ENCODE peak calls at places on chromosomes 4 and X, in ten cellular contexts. One of them, this sample, is unnamed. For H3K9me3, the result is how much of the 10 kb centered on the place peaks cover.

GRCh38 chrX:110211340-110211739 is 106.5 kb downstream of the AMMECR1 start:
- DNase-seq in adipocyte: no peak
- DNase-seq in IMR-90: no peak
- DNase-seq in AG04450: no peak
- DNase-seq in H9: no peak
- DNase-seq in CD8-positive, alpha-beta memory T cell: no peak
- DNase-seq in NT2/D1: no peak
- DNase-seq in gastrocnemius medialis: no peak
- DNase-seq in small intestine: no peak
- DNase-seq in suprapubic skin: no peak
- DNase-seq in this sample: no peak

GRCh38 chr4:4182835-4183568 is 43.7 kb downstream of the OTOP1 start:
- DNase-seq in H9: peak
- DNase-seq in IMR-90: no peak
- DNase-seq in gastrocnemius medialis: no peak
- DNase-seq in suprapubic skin: no peak
- DNase-seq in small intestine: peak
- DNase-seq in NT2/D1: peak
- DNase-seq in adipocyte: peak
- DNase-seq in AG04450: no peak
- DNase-seq in CD8-positive, alpha-beta memory T cell: no peak
- DNase-seq in this sample: no peak

GRCh38 chr4:152851226-152851625 is 71.5 kb downstream of the ARFIP1 start:
- DNase-seq in gastrocnemius medialis: no peak
- DNase-seq in suprapubic skin: no peak
- DNase-seq in small intestine: no peak
- DNase-seq in AG04450: no peak
- DNase-seq in IMR-90: no peak
- DNase-seq in H9: no peak
- DNase-seq in adipocyte: no peak
- DNase-seq in NT2/D1: no peak
- DNase-seq in CD8-positive, alpha-beta memory T cell: no peak
- DNase-seq in this sample: no peak

GRCh38 chr4:73259552-73260140 is 1.0 kb upstream of the ANKRD17 start:
- DNase-seq in AG04450: no peak
- DNase-seq in CD8-positive, alpha-beta memory T cell: peak
- DNase-seq in small intestine: no peak
- DNase-seq in suprapubic skin: no peak
- DNase-seq in adipocyte: peak
- DNase-seq in H9: no peak
- DNase-seq in IMR-90: no peak
- DNase-seq in NT2/D1: no peak
- DNase-seq in gastrocnemius medialis: no peak
- DNase-seq in this sample: no peak

GRCh38 chrX:65667503-65668355 is at the start of gene MSN:
- DNase-seq in small intestine: peak
- DNase-seq in IMR-90: peak
- DNase-seq in NT2/D1: peak
- DNase-seq in gastrocnemius medialis: peak
- DNase-seq in AG04450: no peak
- DNase-seq in H9: peak
- DNase-seq in CD8-positive, alpha-beta memory T cell: peak
- DNase-seq in suprapubic skin: peak
- DNase-seq in adipocyte: peak
- DNase-seq in this sample: peak

GRCh38 chrX:155022587-155022986 is at the start of gene F8:
- DNase-seq in NT2/D1: no peak
- DNase-seq in IMR-90: no peak
- DNase-seq in gastrocnemius medialis: no peak
- DNase-seq in suprapubic skin: no peak
- DNase-seq in AG04450: no peak
- DNase-seq in H9: no peak
- DNase-seq in CD8-positive, alpha-beta memory T cell: no peak
- DNase-seq in adipocyte: no peak
- DNase-seq in small intestine: no peak
- DNase-seq in this sample: no peak

GRCh38 chrX:17164936-17165335 is 210.1 kb upstream of the NHS start:
- DNase-seq in AG04450: no peak
- DNase-seq in gastrocnemius medialis: no peak
- DNase-seq in adipocyte: no peak
- DNase-seq in small intestine: no peak
- DNase-seq in suprapubic skin: no peak
- DNase-seq in H9: no peak
- DNase-seq in IMR-90: no peak
- DNase-seq in NT2/D1: no peak
- DNase-seq in CD8-positive, alpha-beta memory T cell: no peak
- DNase-seq in this sample: peak

GRCh38 chr4:157128395-157128794 is 52.4 kb downstream of the GLRB start:
- DNase-seq in CD8-positive, alpha-beta memory T cell: no peak
- DNase-seq in gastrocnemius medialis: no peak
- DNase-seq in AG04450: peak
- DNase-seq in small intestine: peak
- DNase-seq in adipocyte: peak
- DNase-seq in IMR-90: peak
- DNase-seq in H9: no peak
- DNase-seq in suprapubic skin: no peak
- DNase-seq in NT2/D1: no peak
- DNase-seq in this sample: peak

GRCh38 chr4:131650951-131651350 is 1498.1 kb upstream of the PCDH10 start:
- DNase-seq in gastrocnemius medialis: no peak
- DNase-seq in AG04450: no peak
- DNase-seq in IMR-90: no peak
- DNase-seq in adipocyte: no peak
- DNase-seq in NT2/D1: no peak
- DNase-seq in H9: no peak
- DNase-seq in CD8-positive, alpha-beta memory T cell: no peak
- DNase-seq in small intestine: no peak
- DNase-seq in suprapubic skin: no peak
- DNase-seq in this sample: no peak

GRCh38 chrX:108167211-108167872 is 75.8 kb downstream of the ATG4A start:
- DNase-seq in CD8-positive, alpha-beta memory T cell: no peak
- DNase-seq in NT2/D1: no peak
- DNase-seq in AG04450: no peak
- DNase-seq in gastrocnemius medialis: no peak
- DNase-seq in suprapubic skin: no peak
- DNase-seq in IMR-90: peak
- DNase-seq in H9: no peak
- DNase-seq in adipocyte: peak
- DNase-seq in small intestine: no peak
- DNase-seq in this sample: peak

GRCh38 chr4:173218411-173219125 is 50.0 kb downstream of the GALNT7 start:
- DNase-seq in AG04450: peak
- DNase-seq in H9: no peak
- DNase-seq in CD8-positive, alpha-beta memory T cell: no peak
- DNase-seq in suprapubic skin: no peak
- DNase-seq in small intestine: no peak
- DNase-seq in IMR-90: peak
- DNase-seq in gastrocnemius medialis: no peak
- DNase-seq in NT2/D1: no peak
- DNase-seq in adipocyte: peak
- DNase-seq in this sample: peak

GRCh38 chr4:145107126-145107525 is 9.0 kb downstream of the ABCE1 start:
- DNase-seq in AG04450: no peak
- DNase-seq in suprapubic skin: no peak
- DNase-seq in IMR-90: no peak
- DNase-seq in H9: no peak
- DNase-seq in small intestine: no peak
- DNase-seq in adipocyte: no peak
- DNase-seq in CD8-positive, alpha-beta memory T cell: no peak
- DNase-seq in gastrocnemius medialis: no peak
- DNase-seq in NT2/D1: no peak
- DNase-seq in this sample: no peak

GRCh38 chrX:3550160-3550765 is 163.2 kb downstream of the PRKX start:
- DNase-seq in small intestine: peak
- DNase-seq in H9: no peak
- DNase-seq in CD8-positive, alpha-beta memory T cell: no peak
- DNase-seq in adipocyte: peak
- DNase-seq in IMR-90: no peak
- DNase-seq in gastrocnemius medialis: no peak
- DNase-seq in NT2/D1: no peak
- DNase-seq in suprapubic skin: no peak
- DNase-seq in AG04450: no peak
- DNase-seq in this sample: peak

GRCh38 chrX:150607200-150607599 is 38.8 kb downstream of the MTM1 start:
- DNase-seq in NT2/D1: no peak
- DNase-seq in H9: no peak
- DNase-seq in AG04450: no peak
- DNase-seq in suprapubic skin: no peak
- DNase-seq in adipocyte: no peak
- DNase-seq in small intestine: no peak
- DNase-seq in CD8-positive, alpha-beta memory T cell: no peak
- DNase-seq in gastrocnemius medialis: no peak
- DNase-seq in IMR-90: no peak
- DNase-seq in this sample: no peak

GRCh38 chr4:144709159-144709558 is 63.2 kb downstream of the HHIP start:
- DNase-seq in suprapubic skin: no peak
- DNase-seq in IMR-90: peak
- DNase-seq in CD8-positive, alpha-beta memory T cell: no peak
- DNase-seq in adipocyte: no peak
- DNase-seq in AG04450: peak
- DNase-seq in gastrocnemius medialis: no peak
- DNase-seq in H9: no peak
- DNase-seq in small intestine: no peak
- DNase-seq in NT2/D1: peak
- DNase-seq in this sample: peak

GRCh38 chrX:34300871-34301270 is 168.8 kb upstream of the FAM47A start:
- DNase-seq in CD8-positive, alpha-beta memory T cell: no peak
- DNase-seq in NT2/D1: peak
- DNase-seq in adipocyte: peak
- DNase-seq in IMR-90: peak
- DNase-seq in suprapubic skin: no peak
- DNase-seq in AG04450: peak
- DNase-seq in H9: peak
- DNase-seq in small intestine: peak
- DNase-seq in gastrocnemius medialis: no peak
- DNase-seq in this sample: peak

GRCh38 chrX:96394566-96394965 is 290.1 kb upstream of the DIAPH2 start:
- DNase-seq in gastrocnemius medialis: no peak
- DNase-seq in CD8-positive, alpha-beta memory T cell: no peak
- DNase-seq in NT2/D1: no peak
- DNase-seq in H9: no peak
- DNase-seq in adipocyte: peak
- DNase-seq in small intestine: no peak
- DNase-seq in suprapubic skin: no peak
- DNase-seq in AG04450: no peak
- DNase-seq in IMR-90: peak
- DNase-seq in this sample: no peak

GRCh38 chrX:72340046-72340445 is 34.3 kb upstream of the CITED1 start:
- DNase-seq in H9: no peak
- DNase-seq in IMR-90: no peak
- DNase-seq in small intestine: no peak
- DNase-seq in NT2/D1: no peak
- DNase-seq in CD8-positive, alpha-beta memory T cell: no peak
- DNase-seq in adipocyte: no peak
- DNase-seq in gastrocnemius medialis: no peak
- DNase-seq in AG04450: no peak
- DNase-seq in suprapubic skin: no peak
- DNase-seq in this sample: no peak

GRCh38 chrX:152861116-152861515 is 30.3 kb downstream of the NSDHL start:
- DNase-seq in small intestine: no peak
- DNase-seq in H9: no peak
- DNase-seq in CD8-positive, alpha-beta memory T cell: no peak
- DNase-seq in suprapubic skin: no peak
- DNase-seq in IMR-90: peak
- DNase-seq in gastrocnemius medialis: no peak
- DNase-seq in adipocyte: peak
- DNase-seq in NT2/D1: no peak
- DNase-seq in AG04450: peak
- DNase-seq in this sample: no peak
- H3K9me3 ChIP-seq in small intestine: under half
- H3K9me3 ChIP-seq in H9: under half
- H3K9me3 ChIP-seq in CD8-positive, alpha-beta memory T cell: under half
- H3K9me3 ChIP-seq in suprapubic skin: under half
- H3K9me3 ChIP-seq in IMR-90: under half
- H3K9me3 ChIP-seq in gastrocnemius medialis: under half
- H3K9me3 ChIP-seq in adipocyte: under half
- H3K9me3 ChIP-seq in NT2/D1: under half
- H3K9me3 ChIP-seq in AG04450: under half
- H3K9me3 ChIP-seq in this sample: under half

DNA sequence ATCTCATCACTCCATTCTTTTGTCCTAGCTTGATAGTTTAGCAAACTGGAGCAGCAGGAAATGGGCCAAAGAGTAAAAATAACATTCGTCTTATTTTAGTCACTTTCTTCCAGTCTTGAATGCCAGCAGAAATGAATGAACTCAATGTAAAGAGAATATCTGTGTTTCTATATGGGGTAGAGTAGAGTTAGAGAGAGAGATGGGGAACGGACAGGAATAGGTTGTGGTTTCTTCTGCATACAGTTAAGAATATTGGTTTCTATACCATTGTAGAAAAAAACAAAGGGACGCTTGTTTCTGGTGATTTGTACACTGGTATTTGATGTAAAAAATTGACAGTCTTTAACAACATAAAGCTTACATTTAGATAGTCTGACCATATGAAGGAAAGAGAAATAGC is 8.9 kb downstream of the GPR174 start:
- DNase-seq in IMR-90: no peak
- DNase-seq in AG04450: no peak
- DNase-seq in NT2/D1: no peak
- DNase-seq in adipocyte: no peak
- DNase-seq in small intestine: no peak
- DNase-seq in gastrocnemius medialis: no peak
- DNase-seq in H9: no peak
- DNase-seq in suprapubic skin: no peak
- DNase-seq in CD8-positive, alpha-beta memory T cell: no peak
- DNase-seq in this sample: no peak
- H3K9me3 ChIP-seq in IMR-90: under half
- H3K9me3 ChIP-seq in AG04450: under half
- H3K9me3 ChIP-seq in NT2/D1: under half
- H3K9me3 ChIP-seq in adipocyte: under half
- H3K9me3 ChIP-seq in small intestine: under half
- H3K9me3 ChIP-seq in gastrocnemius medialis: under half
- H3K9me3 ChIP-seq in H9: under half
- H3K9me3 ChIP-seq in suprapubic skin: under half
- H3K9me3 ChIP-seq in CD8-positive, alpha-beta memory T cell: under half
- H3K9me3 ChIP-seq in this sample: under half

GRCh38 chr4:302381-302780 is 2.9 kb downstream of the ZNF732 start:
- DNase-seq in NT2/D1: no peak
- DNase-seq in CD8-positive, alpha-beta memory T cell: no peak
- DNase-seq in H9: no peak
- DNase-seq in gastrocnemius medialis: no peak
- DNase-seq in AG04450: no peak
- DNase-seq in IMR-90: no peak
- DNase-seq in small intestine: no peak
- DNase-seq in adipocyte: no peak
- DNase-seq in suprapubic skin: no peak
- DNase-seq in this sample: no peak
- H3K9me3 ChIP-seq in NT2/D1: under half
- H3K9me3 ChIP-seq in CD8-positive, alpha-beta memory T cell: under half
- H3K9me3 ChIP-seq in H9: under half
- H3K9me3 ChIP-seq in gastrocnemius medialis: under half
- H3K9me3 ChIP-seq in AG04450: under half
- H3K9me3 ChIP-seq in IMR-90: under half
- H3K9me3 ChIP-seq in small intestine: under half
- H3K9me3 ChIP-seq in adipocyte: under half
- H3K9me3 ChIP-seq in suprapubic skin: under half
- H3K9me3 ChIP-seq in this sample: under half

DNA sequence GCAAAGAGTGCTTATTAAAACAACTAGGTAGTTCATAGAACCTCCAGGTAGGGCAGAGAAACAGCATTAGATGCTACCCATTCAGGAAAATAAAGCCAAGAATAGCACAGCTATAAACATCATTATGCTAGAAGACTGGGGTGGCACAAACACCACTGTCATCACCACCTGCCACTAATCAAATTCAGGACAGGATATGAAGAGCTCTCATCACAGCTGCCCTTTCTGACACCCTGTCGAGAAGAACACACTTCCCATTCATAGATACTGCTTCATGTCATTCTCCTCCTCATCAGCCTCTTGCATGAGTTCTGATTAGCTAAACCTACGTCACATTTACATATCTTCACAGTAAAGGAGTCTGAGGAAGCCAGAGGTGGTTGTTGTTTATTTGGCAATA is 692.3 kb upstream of the HS3ST1 start:
- DNase-seq in gastrocnemius medialis: no peak
- DNase-seq in CD8-positive, alpha-beta memory T cell: no peak
- DNase-seq in H9: no peak
- DNase-seq in small intestine: no peak
- DNase-seq in adipocyte: no peak
- DNase-seq in AG04450: no peak
- DNase-seq in suprapubic skin: no peak
- DNase-seq in IMR-90: no peak
- DNase-seq in NT2/D1: no peak
- DNase-seq in this sample: no peak
- H3K9me3 ChIP-seq in gastrocnemius medialis: under half
- H3K9me3 ChIP-seq in CD8-positive, alpha-beta memory T cell: under half
- H3K9me3 ChIP-seq in H9: under half
- H3K9me3 ChIP-seq in small intestine: under half
- H3K9me3 ChIP-seq in adipocyte: under half
- H3K9me3 ChIP-seq in AG04450: under half
- H3K9me3 ChIP-seq in suprapubic skin: under half
- H3K9me3 ChIP-seq in IMR-90: under half
- H3K9me3 ChIP-seq in NT2/D1: under half
- H3K9me3 ChIP-seq in this sample: under half

This sample was measured in mammary epithelial cell.